ENCODE peak calls at places on chromosome 18, in ten cellular contexts. V is breast epithelium, A is upper lobe of right lung, F is GM20000, D is left lung, M is stomach, U is A549, G is IMR-90, Y is MM.1S, Z is AG10803. O is an unnamed sample.

GRCh38 chr18:76686737-76687231 is 135.6 kb upstream of the ZNF236 start:
- DNase-seq in V (peak), A (no peak), F (peak), D (peak), M (peak), U (peak), G (peak), Y (peak), Z (peak), O (no peak)

GRCh38 chr18:32550958-32551357 is 80.3 kb upstream of the GAREM1 start:
- DNase-seq in V (no peak), A (no peak), F (no peak), D (no peak), M (no peak), U (no peak), G (no peak), Y (no peak), Z (no peak), O (no peak)

GRCh38 chr18:11005528-11005927 is 143.8 kb downstream of the PIEZO2 start:
- DNase-seq in V (no peak), A (no peak), F (no peak), D (no peak), M (peak), U (peak), G (peak), Y (no peak), Z (no peak), O (no peak)

GRCh38 chr18:51195602-51196115 is 1.8 kb downstream of the MEX3C start:
- DNase-seq in V (no peak), A (no peak), F (peak), D (no peak), M (no peak), U (peak), G (peak), Y (peak), Z (peak), O (no peak)

GRCh38 chr18:48835119-48835518 is 115.6 kb downstream of the SMAD7 start:
- DNase-seq in V (peak), A (peak), F (no peak), D (no peak), M (no peak), U (no peak), G (no peak), Y (peak), Z (no peak), O (no peak)

GRCh38 chr18:63112681-63113080 is 206.9 kb downstream of the BCL2 start:
- DNase-seq in V (no peak), A (no peak), F (no peak), D (no peak), M (no peak), U (no peak), G (no peak), Y (no peak), Z (no peak), O (no peak)

GRCh38 chr18:55256568-55257289 is 297.5 kb upstream of the CCDC68 start:
- DNase-seq in V (no peak), A (no peak), F (no peak), D (no peak), M (no peak), U (no peak), G (no peak), Y (no peak), Z (peak), O (no peak)

GRCh38 chr18:61738042-61738441 is 154.8 kb downstream of the RNF152 start:
- DNase-seq in V (no peak), A (no peak), F (no peak), D (no peak), M (no peak), U (no peak), G (no peak), Y (no peak), Z (no peak), O (no peak)

GRCh38 chr18:79371536-79372210 is 24.1 kb upstream of the NFATC1 start:
- DNase-seq in V (no peak), A (no peak), F (peak), D (no peak), M (no peak), U (no peak), G (no peak), Y (no peak), Z (no peak), O (no peak)

GRCh38 chr18:73352546-73352945 is 484.8 kb upstream of the NETO1 start:
- DNase-seq in V (no peak), A (no peak), F (no peak), D (no peak), M (no peak), U (no peak), G (peak), Y (no peak), Z (peak), O (no peak)

GRCh38 chr18:34153711-34154110 is 71.0 kb downstream of the NOL4 start:
- DNase-seq in V (no peak), A (no peak), F (no peak), D (no peak), M (no peak), U (no peak), G (peak), Y (no peak), Z (peak), O (no peak)

GRCh38 chr18:39635966-39636365 is 2070.4 kb upstream of the CELF4 start:
- DNase-seq in V (no peak), A (no peak), F (no peak), D (no peak), M (no peak), U (no peak), G (no peak), Y (no peak), Z (peak), O (no peak)

GRCh38 chr18:46152808-46153617 is 48.8 kb downstream of the HAUS1 start:
- DNase-seq in V (no peak), A (no peak), F (no peak), D (peak), M (no peak), U (no peak), G (no peak), Y (no peak), Z (peak), O (peak)

GRCh38 chr18:32086866-32087265 is 4.8 kb upstream of the RNF138 start:
- DNase-seq in V (no peak), A (no peak), F (no peak), D (no peak), M (no peak), U (no peak), G (peak), Y (no peak), Z (peak), O (no peak)

GRCh38 chr18:13630869-13631268 is 95.5 kb downstream of the FAM210A start:
- DNase-seq in V (no peak), A (no peak), F (no peak), D (no peak), M (no peak), U (no peak), G (no peak), Y (no peak), Z (no peak), O (no peak)

GRCh38 chr18:7878265-7879173 is 311.4 kb downstream of the PTPRM start:
- DNase-seq in V (no peak), A (no peak), F (no peak), D (no peak), M (no peak), U (no peak), G (no peak), Y (no peak), Z (no peak), O (no peak)

GRCh38 chr18:7873316-7873715 is 306.2 kb downstream of the PTPRM start:
- DNase-seq in V (no peak), A (no peak), F (no peak), D (no peak), M (no peak), U (no peak), G (no peak), Y (no peak), Z (no peak), O (no peak)

GRCh38 chr18:7879717-7880116 is 312.6 kb downstream of the PTPRM start:
- DNase-seq in V (no peak), A (no peak), F (no peak), D (no peak), M (no peak), U (no peak), G (no peak), Y (no peak), Z (no peak), O (no peak)

GRCh38 chr18:7876354-7876753 is 309.2 kb downstream of the PTPRM start:
- DNase-seq in V (no peak), A (no peak), F (no peak), D (no peak), M (no peak), U (no peak), G (no peak), Y (no peak), Z (no peak), O (no peak)

GRCh38 chr18:7877609-7878008 is 310.5 kb downstream of the PTPRM start:
- DNase-seq in V (no peak), A (no peak), F (no peak), D (no peak), M (no peak), U (peak), G (no peak), Y (no peak), Z (no peak), O (no peak)
- TF ChIP-seq CTCF in V (no peak), A (no peak), F (no peak), D (no peak), M (no peak), U (peak), G (no peak), Y (no peak), Z (no peak), O (no peak)

DNA sequence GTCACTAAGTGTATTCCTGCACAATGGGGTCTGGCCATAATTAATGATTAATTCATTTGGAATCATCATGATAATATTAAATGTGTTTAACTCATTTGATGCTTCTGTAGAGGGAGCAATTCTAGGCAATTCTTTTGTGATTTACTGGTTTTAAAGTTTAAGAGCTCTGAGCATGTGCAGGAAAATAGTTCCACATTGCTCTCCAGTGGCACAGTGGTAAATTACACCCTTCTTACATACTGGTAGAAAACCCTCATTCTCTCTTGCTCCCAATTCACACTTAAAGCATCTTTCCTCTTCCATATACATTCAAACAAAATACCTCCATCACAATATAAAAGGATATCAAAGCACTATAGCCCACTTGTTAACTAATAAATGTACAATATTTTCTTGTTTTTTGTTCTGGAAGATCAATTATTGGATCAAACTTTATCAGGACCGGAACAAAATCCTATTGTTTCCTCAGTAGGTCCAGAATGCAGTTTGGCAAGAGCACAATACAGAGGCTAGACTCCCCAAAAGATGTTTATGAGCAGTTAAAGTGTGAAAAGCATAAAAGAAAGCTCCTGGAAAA is 844.3 kb downstream of the MBD2 start:
- DNase-seq in V (no peak), A (no peak), F (peak), D (no peak), M (no peak), U (peak), G (peak), Y (peak), Z (peak), O (no peak)
- TF ChIP-seq CTCF in V (no peak), A (peak), F (no peak), D (peak), M (no peak), U (peak), G (peak), Y (peak), Z (peak), O (peak)

GRCh38 chr18:7164610-7165009 is 47.0 kb upstream of the LAMA1 start:
- DNase-seq in V (no peak), A (no peak), F (no peak), D (no peak), M (no peak), U (peak), G (peak), Y (peak), Z (peak), O (no peak)
- TF ChIP-seq CTCF in V (no peak), A (peak), F (no peak), D (no peak), M (no peak), U (no peak), G (peak), Y (peak), Z (peak), O (no peak)

DNA sequence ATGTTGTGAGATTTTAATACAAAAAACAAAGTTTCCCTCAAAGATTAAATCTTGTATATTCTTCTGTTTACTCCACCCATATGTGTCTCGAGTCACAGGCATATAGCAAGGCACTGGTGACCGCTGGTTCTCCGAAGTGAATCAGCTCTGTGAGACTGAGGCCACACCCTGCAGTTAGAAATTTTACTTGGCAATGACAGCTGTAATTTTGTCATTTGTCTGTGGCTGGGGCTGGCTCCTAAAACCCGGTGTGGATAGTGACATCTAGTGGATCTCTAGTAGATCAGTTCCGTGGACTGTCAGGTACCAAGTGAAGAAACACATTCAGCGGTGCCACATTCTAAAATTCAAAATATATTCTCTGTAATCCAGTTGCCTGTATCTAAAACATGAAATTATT is 278.0 kb downstream of the NEDD4L start:
- DNase-seq in V (no peak), A (no peak), F (peak), D (peak), M (peak), U (peak), G (peak), Y (peak), Z (peak), O (no peak)
- TF ChIP-seq CTCF in V (no peak), A (peak), F (peak), D (peak), M (no peak), U (peak), G (peak), Y (peak), Z (peak), O (no peak)

GRCh38 chr18:659597-659996 is 2.1 kb downstream of the TYMS start:
- DNase-seq in V (no peak), A (no peak), F (no peak), D (no peak), M (no peak), U (no peak), G (no peak), Y (no peak), Z (no peak), O (no peak)

GRCh38 chr18:655445-655844 is 2.0 kb upstream of the TYMS start:
- DNase-seq in V (no peak), A (no peak), F (no peak), D (no peak), M (no peak), U (no peak), G (no peak), Y (no peak), Z (no peak), O (no peak)

GRCh38 chr18:657998-658946 is 819 bp downstream of the TYMS start:
- DNase-seq in V (peak), A (peak), F (peak), D (peak), M (peak), U (peak), G (peak), Y (peak), Z (peak), O (peak)

GRCh38 chr18:658947-659533 is 1.6 kb downstream of the TYMS start:
- DNase-seq in V (no peak), A (no peak), F (no peak), D (no peak), M (no peak), U (no peak), G (no peak), Y (peak), Z (no peak), O (no peak)

GRCh38 chr18:657311-657997 is at the start of gene TYMS:
- DNase-seq in V (no peak), A (peak), F (peak), D (peak), M (peak), U (peak), G (peak), Y (peak), Z (peak), O (peak)
- TF ChIP-seq CTCF in V (no peak), A (no peak), F (no peak), D (no peak), M (no peak), U (no peak), G (no peak), Y (no peak), Z (no peak), O (no peak)

GRCh38 chr18:23207191-23207955 is 72.1 kb downstream of the CABLES1 start:
- DNase-seq in V (no peak), A (no peak), F (no peak), D (no peak), M (peak), U (no peak), G (peak), Y (no peak), Z (no peak), O (no peak)
- TF ChIP-seq CTCF in V (no peak), A (peak), F (no peak), D (no peak), M (no peak), U (no peak), G (peak), Y (peak), Z (peak), O (no peak)

GRCh38 chr18:23924813-23925212 is 89.7 kb upstream of the TTC39C start:
- DNase-seq in V (no peak), A (no peak), F (no peak), D (no peak), M (no peak), U (no peak), G (peak), Y (no peak), Z (peak), O (no peak)
- TF ChIP-seq CTCF in V (no peak), A (no peak), F (no peak), D (no peak), M (no peak), U (no peak), G (no peak), Y (no peak), Z (no peak), O (no peak)

O was measured in mesothelial cell of epicardium.